ENCODE peak calls at places on chromosome 20, in four cellular contexts. U, L, Z and S are unnamed samples.

GRCh38 chr20:6496874-6497273 is 270.6 kb upstream of the BMP2 start:
- DNase-seq in U (no peak), L (no peak), Z (no peak), S (no peak)

GRCh38 chr20:63125581-63125892 is 90.4 kb downstream of the YTHDF1 start:
- DNase-seq in U (peak; percentile 30), L (no peak), Z (no peak), S (no peak)

GRCh38 chr20:371755-372542 is 8.6 kb upstream of the TRIB3 start:
- DNase-seq in U (no peak), L (no peak), Z (peak; percentile 99), S (peak; percentile 93)

GRCh38 chr20:25525295-25525694 is 60.0 kb downstream of the NINL start:
- DNase-seq in U (no peak), L (no peak), Z (no peak), S (no peak)

GRCh38 chr20:52190437-52191131 is 995 bp downstream of the ZFP64 start:
- DNase-seq in U (peak; percentile 68), L (peak; percentile 26), Z (peak; percentile 40), S (no peak)

GRCh38 chr20:58662142-58662473 is 11.0 kb downstream of the STX16 start:
- DNase-seq in U (no peak), L (no peak), Z (no peak), S (no peak)

GRCh38 chr20:46221271-46221670 is 87.0 kb downstream of the CDH22 start:
- DNase-seq in U (no peak), L (no peak), Z (no peak), S (no peak)

GRCh38 chr20:51340451-51340840 is 202.1 kb downstream of the NFATC2 start:
- DNase-seq in U (no peak), L (no peak), Z (no peak), S (no peak)

GRCh38 chr20:20399705-20400104 is 31.8 kb downstream of the INSM1 start:
- DNase-seq in U (no peak), L (no peak), Z (no peak), S (no peak)

GRCh38 chr20:3654326-3655031 is 8.7 kb downstream of the GFRA4 start:
- DNase-seq in U (no peak), L (no peak), Z (no peak), S (no peak)

GRCh38 chr20:53611449-53611894 is 17.8 kb upstream of the ZNF217 start:
- DNase-seq in U (peak; percentile 63), L (no peak), Z (peak; percentile 100), S (no peak)

GRCh38 chr20:1566701-1567100 is 9.2 kb upstream of the SIRPD start:
- DNase-seq in U (no peak), L (no peak), Z (no peak), S (no peak)